ENCODE peak calls at places on chromosomes 13 and 19, in seven cellular contexts. D is IMR-90, V is dorsolateral prefrontal cortex, Z is left lung, F is PC-3, N is breast epithelium, L is epithelial cell of esophagus. B is an unnamed sample.

GRCh38 chr13:78102121-78102677 is 183.6 kb upstream of the EDNRB start:
- DNase-seq in D (peak), V (no peak), Z (no peak), F (peak), N (peak), L (peak), B (no peak)

GRCh38 chr19:18660051-18660910 is 23.2 kb upstream of the CRTC1 start:
- DNase-seq in D (peak), V (no peak), Z (peak), F (no peak), N (no peak), L (no peak), B (no peak)

GRCh38 chr19:5024282-5024681 is 55.4 kb downstream of the KDM4B start:
- DNase-seq in D (no peak), V (no peak), Z (no peak), F (no peak), N (no peak), L (no peak), B (no peak)

GRCh38 chr19:46493236-46494114 is 2.2 kb downstream of the PNMA8B start:
- DNase-seq in D (no peak), V (no peak), Z (no peak), F (no peak), N (no peak), L (no peak), B (peak)

GRCh38 chr13:77136902-77137420 is 110.0 kb upstream of the FBXL3 start:
- DNase-seq in D (peak), V (no peak), Z (no peak), F (no peak), N (no peak), L (peak), B (no peak)

GRCh38 chr19:40603071-40603718 is 2.0 kb downstream of the LTBP4 start:
- DNase-seq in D (peak), V (no peak), Z (no peak), F (peak), N (no peak), L (peak), B (no peak)

GRCh38 chr13:29509999-29510586 is 85.4 kb downstream of the SLC7A1 start:
- DNase-seq in D (peak), V (no peak), Z (no peak), F (no peak), N (no peak), L (peak), B (no peak)

GRCh38 chr19:36003284-36003683 is 5.3 kb downstream of the SYNE4 start:
- DNase-seq in D (no peak), V (no peak), Z (no peak), F (no peak), N (no peak), L (no peak), B (no peak)

GRCh38 chr13:110089815-110090214 is 217.1 kb downstream of the COL4A1 start:
- DNase-seq in D (no peak), V (no peak), Z (no peak), F (no peak), N (no peak), L (no peak), B (no peak)

GRCh38 chr19:4319067-4319718 is 14.8 kb downstream of the FSD1 start:
- DNase-seq in D (no peak), V (no peak), Z (no peak), F (no peak), N (no peak), L (no peak), B (no peak)

GRCh38 chr19:1936430-1936829 is 4.5 kb upstream of the CSNK1G2 start:
- DNase-seq in D (no peak), V (no peak), Z (no peak), F (no peak), N (no peak), L (no peak), B (no peak)

GRCh38 chr13:95343944-95344343 is 42.7 kb upstream of the ABCC4 start:
- DNase-seq in D (no peak), V (no peak), Z (no peak), F (no peak), N (no peak), L (no peak), B (no peak)

GRCh38 chr13:112455476-112456059 is 79.4 kb downstream of the SPACA7 start:
- DNase-seq in D (no peak), V (no peak), Z (no peak), F (no peak), N (no peak), L (no peak), B (no peak)

GRCh38 chr13:23963947-23964346 is 66.6 kb upstream of the C1QTNF9B start:
- DNase-seq in D (peak), V (no peak), Z (no peak), F (peak), N (no peak), L (peak), B (no peak)

GRCh38 chr13:72696590-72696989 is 30.8 kb downstream of the MZT1 start:
- DNase-seq in D (peak), V (no peak), Z (no peak), F (peak), N (no peak), L (peak), B (no peak)
- TF ChIP-seq CTCF in D (peak), V (peak), Z (peak), F (peak), N (peak), L (peak), B (peak)

GRCh38 chr19:11091343-11092153 is 2.3 kb downstream of the LDLR start:
- DNase-seq in D (peak), V (peak), Z (peak), F (peak), N (peak), L (peak), B (no peak)
- TF ChIP-seq CTCF in D (no peak), V (no peak), Z (no peak), F (no peak), N (no peak), L (no peak), B (no peak)

DNA sequence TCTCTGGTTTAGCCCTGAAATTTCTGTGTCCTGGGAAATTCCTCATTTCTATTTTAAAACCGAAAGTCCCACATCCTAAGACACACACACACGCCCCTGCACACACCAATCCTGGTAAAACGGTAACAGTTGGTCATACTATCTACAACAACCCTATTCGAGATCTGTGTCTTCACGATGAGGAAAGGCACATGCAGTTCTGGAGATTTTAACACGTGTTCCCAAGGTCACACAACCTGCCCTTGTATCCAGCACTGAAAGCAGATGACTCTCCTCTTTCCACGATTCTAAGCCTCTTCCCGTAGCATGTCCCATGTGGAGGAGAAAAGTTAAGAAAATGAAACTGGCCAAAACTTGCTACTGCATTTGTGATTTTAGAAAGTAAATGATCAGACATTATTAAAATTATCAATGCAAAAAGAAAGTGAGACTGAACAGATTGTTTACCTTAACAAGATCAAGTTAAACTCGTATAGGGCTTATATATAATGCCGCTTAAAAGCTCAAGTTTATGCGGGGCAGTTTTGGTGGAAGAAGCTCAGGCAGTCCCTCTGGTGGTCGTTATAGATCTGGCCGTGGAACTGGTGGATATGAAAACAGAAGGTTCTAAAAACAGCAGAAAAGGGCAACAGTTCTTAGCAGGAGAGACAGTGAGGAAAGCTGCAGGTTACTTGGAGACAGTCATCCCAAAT is 32.7 kb downstream of the VSTM1 start:
- DNase-seq in D (peak), V (no peak), Z (no peak), F (peak), N (no peak), L (no peak), B (no peak)
- TF ChIP-seq CTCF in D (peak), V (peak), Z (no peak), F (peak), N (peak), L (no peak), B (peak)

GRCh38 chr13:50378513-50378970 is 363.3 kb downstream of the KCNRG start:
- DNase-seq in D (no peak), V (no peak), Z (no peak), F (no peak), N (no peak), L (no peak), B (no peak)

GRCh38 chr13:50375792-50376191 is 360.5 kb downstream of the KCNRG start:
- DNase-seq in D (peak), V (no peak), Z (no peak), F (peak), N (no peak), L (peak), B (no peak)

GRCh38 chr13:50377726-50378270 is 362.6 kb downstream of the KCNRG start:
- DNase-seq in D (no peak), V (no peak), Z (no peak), F (no peak), N (no peak), L (no peak), B (no peak)

GRCh38 chr13:50374517-50374916 is 359.3 kb downstream of the KCNRG start:
- DNase-seq in D (no peak), V (no peak), Z (no peak), F (no peak), N (no peak), L (no peak), B (no peak)

DNA sequence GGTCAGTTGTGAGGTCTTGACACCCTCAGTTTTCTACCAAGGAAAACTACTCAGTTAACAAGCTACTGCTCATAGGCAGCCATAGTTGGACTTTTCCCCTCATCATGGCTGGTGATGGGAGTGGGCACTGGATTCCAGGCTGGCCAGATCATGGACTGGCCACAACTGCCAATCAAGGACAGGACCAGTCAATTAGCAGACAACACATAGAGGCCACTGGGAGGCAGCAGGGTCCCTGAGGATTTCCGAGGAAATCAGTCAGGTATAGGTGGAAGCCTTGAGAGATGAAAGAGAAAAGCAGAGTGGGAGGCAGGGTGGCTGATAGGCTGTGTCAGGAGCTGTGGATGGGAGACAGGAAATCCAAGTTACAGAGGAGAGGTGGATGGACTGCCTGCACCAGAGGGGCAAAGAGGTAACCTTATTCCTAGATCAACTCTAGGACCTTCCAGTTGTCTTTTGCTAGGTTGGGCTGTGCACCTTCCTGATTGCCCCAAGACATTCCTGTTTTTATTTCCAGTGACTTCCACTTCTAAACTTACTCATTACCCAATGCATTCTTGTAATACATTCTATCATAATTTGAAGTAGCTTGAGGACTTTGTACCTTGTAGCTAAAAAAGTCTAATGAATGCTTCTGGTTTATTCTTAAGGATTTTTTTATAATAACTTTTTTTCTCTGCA is 361.8 kb downstream of the KCNRG start:
- DNase-seq in D (no peak), V (no peak), Z (no peak), F (peak), N (no peak), L (peak), B (no peak)
- TF ChIP-seq CTCF in D (no peak), V (peak), Z (no peak), F (peak), N (no peak), L (peak), B (no peak)

GRCh38 chr13:49749852-49750251 is 42.6 kb downstream of the KPNA3 start:
- DNase-seq in D (peak), V (no peak), Z (no peak), F (no peak), N (no peak), L (peak), B (no peak)

GRCh38 chr13:49740870-49741269 is 49.6 kb upstream of the EBPL start:
- DNase-seq in D (no peak), V (no peak), Z (no peak), F (no peak), N (no peak), L (no peak), B (no peak)

DNA sequence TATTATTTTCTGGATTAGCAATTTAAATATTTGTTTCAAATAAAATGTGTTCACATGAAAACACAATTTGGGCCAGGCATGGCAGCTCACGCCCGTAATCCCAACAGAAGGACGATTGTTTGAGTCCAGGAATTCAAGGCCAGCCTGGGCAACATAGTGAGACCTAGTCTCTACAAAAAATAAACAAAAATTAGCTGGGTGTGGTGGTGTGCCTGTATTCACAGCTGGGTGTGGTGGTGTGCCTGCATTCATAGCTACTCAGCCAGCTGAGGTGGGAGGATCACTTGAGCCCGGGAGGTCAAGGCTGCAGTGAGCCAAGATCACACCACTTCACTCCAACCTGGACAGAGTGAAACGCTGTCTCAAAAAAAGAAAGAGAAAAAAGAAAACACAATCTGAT is 46.4 kb downstream of the KPNA3 start:
- DNase-seq in D (no peak), V (no peak), Z (no peak), F (no peak), N (no peak), L (peak), B (no peak)
- TF ChIP-seq CTCF in D (no peak), V (no peak), Z (no peak), F (no peak), N (no peak), L (no peak), B (no peak)

DNA sequence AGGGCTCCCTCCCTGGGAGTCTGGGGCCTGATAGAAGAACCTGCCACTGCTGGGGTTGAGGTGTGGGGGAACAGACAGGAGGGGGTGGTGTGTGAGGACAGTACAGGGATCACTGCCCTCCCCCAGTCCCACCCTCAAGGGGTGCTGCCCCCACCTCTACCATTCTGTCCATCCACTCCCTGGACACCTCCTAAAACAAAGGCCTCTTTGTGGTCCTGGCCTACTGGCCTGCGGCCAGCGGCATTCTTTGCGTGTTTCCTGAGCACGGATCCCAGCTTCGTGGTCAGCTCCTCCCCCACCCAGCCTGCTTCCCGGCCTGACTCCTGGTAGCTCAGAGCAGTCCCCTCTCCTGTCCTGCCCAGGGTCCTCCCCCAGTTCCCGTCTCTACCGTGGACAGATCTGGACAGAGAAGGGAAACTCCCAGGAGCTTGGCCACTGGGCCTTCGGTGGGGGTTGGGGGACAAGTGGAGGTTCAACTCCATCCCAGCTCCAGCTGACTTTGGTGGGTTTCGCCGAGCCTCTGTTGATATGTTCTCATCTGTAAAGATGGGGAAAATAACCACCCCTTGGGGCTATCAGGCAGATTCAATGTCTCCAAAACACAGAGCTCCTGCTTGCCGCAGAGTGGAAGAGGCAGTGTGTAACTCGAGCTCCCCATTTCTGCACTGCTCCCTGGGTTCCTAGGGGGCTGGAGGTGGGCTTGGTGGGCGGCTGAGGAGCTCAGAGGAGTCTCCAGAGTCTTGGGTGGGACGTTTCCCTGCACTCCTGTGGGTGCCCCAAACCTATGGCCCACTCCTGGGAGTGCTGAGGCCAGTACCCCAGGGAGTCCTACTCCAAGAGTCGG is 48.7 kb downstream of the LYL1 start:
- DNase-seq in D (peak), V (no peak), Z (peak), F (peak), N (peak), L (peak), B (peak)
- TF ChIP-seq CTCF in D (no peak), V (no peak), Z (no peak), F (no peak), N (no peak), L (no peak), B (no peak)

GRCh38 chr19:12484371-12485322 is at the start of gene ZNF709:
- DNase-seq in D (peak), V (peak), Z (peak), F (peak), N (peak), L (peak), B (peak)
- TF ChIP-seq CTCF in D (no peak), V (no peak), Z (no peak), F (no peak), N (no peak), L (no peak), B (no peak)